ENCODE peak calls at places on chromosomes 5 and 9, in ten cellular contexts. K is gastrocnemius medialis, F is stomach, O is dorsolateral prefrontal cortex, U is uterus, M is lung, N is esophagus squamous epithelium, D is H1, W is astrocyte, Z is tibial nerve. L is an unnamed sample.

GRCh38 chr9:69773258-69773657 is 13.4 kb upstream of the PTAR1 start:
- DNase-seq in K (no peak), F (no peak), O (no peak), U (no peak), M (no peak), N (no peak), D (no peak), W (no peak), Z (no peak), L (no peak)

GRCh38 chr9:85420750-85421149 is 321.0 kb downstream of the AGTPBP1 start:
- DNase-seq in K (no peak), F (no peak), O (no peak), U (no peak), M (no peak), N (no peak), D (no peak), W (peak), Z (no peak), L (peak)

GRCh38 chr9:127778280-127779135 is at the start of gene SH2D3C:
- DNase-seq in K (no peak), F (no peak), O (no peak), U (no peak), M (no peak), N (no peak), D (no peak), W (no peak), Z (no peak), L (no peak)

GRCh38 chr9:130483281-130483949 is 38.7 kb downstream of the ASS1 start:
- DNase-seq in K (no peak), F (no peak), O (no peak), U (no peak), M (no peak), N (no peak), D (no peak), W (no peak), Z (no peak), L (no peak)

GRCh38 chr9:83965350-83966208 is 14.4 kb downstream of the HNRNPK start:
- DNase-seq in K (no peak), F (no peak), O (no peak), U (no peak), M (no peak), N (no peak), D (no peak), W (no peak), Z (no peak), L (no peak)

GRCh38 chr5:69007726-69008368 is 86.0 kb upstream of the SLC30A5 start:
- DNase-seq in K (peak), F (peak), O (peak), U (peak), M (peak), N (no peak), D (peak), W (peak), Z (peak), L (peak)

GRCh38 chr9:70411930-70412677 is 2.4 kb downstream of the KLF9 start:
- DNase-seq in K (peak), F (peak), O (peak), U (peak), M (peak), N (peak), D (peak), W (peak), Z (peak), L (peak)

GRCh38 chr9:135130266-135130976 is 43.0 kb downstream of the OLFM1 start:
- DNase-seq in K (no peak), F (peak), O (no peak), U (peak), M (no peak), N (no peak), D (no peak), W (no peak), Z (peak), L (no peak)

GRCh38 chr5:130282044-130282443 is 377.8 kb downstream of the CHSY3 start:
- DNase-seq in K (no peak), F (no peak), O (no peak), U (no peak), M (no peak), N (no peak), D (no peak), W (peak), Z (no peak), L (no peak)

GRCh38 chr5:67400752-67401151 is 204.2 kb upstream of the CD180 start:
- DNase-seq in K (no peak), F (no peak), O (no peak), U (no peak), M (no peak), N (no peak), D (no peak), W (no peak), Z (no peak), L (no peak)

GRCh38 chr5:25006734-25007133 is 362.0 kb upstream of the CDH10 start:
- DNase-seq in K (no peak), F (no peak), O (no peak), U (no peak), M (no peak), N (no peak), D (no peak), W (peak), Z (no peak), L (peak)

GRCh38 chr5:127492854-127493738 is 24.3 kb upstream of the PRRC1 start:
- DNase-seq in K (no peak), F (no peak), O (no peak), U (no peak), M (no peak), N (no peak), D (no peak), W (peak), Z (no peak), L (peak)

GRCh38 chr5:73820321-73820720 is 194.3 kb downstream of the ARHGEF28 start:
- DNase-seq in K (no peak), F (no peak), O (no peak), U (no peak), M (no peak), N (no peak), D (no peak), W (no peak), Z (no peak), L (no peak)

GRCh38 chr5:3350781-3351180 is 244.9 kb upstream of the IRX1 start:
- DNase-seq in K (no peak), F (peak), O (no peak), U (no peak), M (no peak), N (no peak), D (no peak), W (no peak), Z (no peak), L (no peak)

GRCh38 chr5:80864706-80865435 is 95.3 kb upstream of the RASGRF2 start:
- DNase-seq in K (no peak), F (no peak), O (no peak), U (no peak), M (no peak), N (no peak), D (no peak), W (no peak), Z (no peak), L (no peak)

GRCh38 chr9:6910032-6910431 is 152.3 kb downstream of the KDM4C start:
- DNase-seq in K (no peak), F (no peak), O (no peak), U (no peak), M (no peak), N (no peak), D (no peak), W (no peak), Z (no peak), L (no peak)

GRCh38 chr5:99169309-99169708 is 240.5 kb upstream of the CHD1 start:
- DNase-seq in K (no peak), F (no peak), O (no peak), U (no peak), M (no peak), N (no peak), D (no peak), W (peak), Z (no peak), L (peak)

GRCh38 chr5:110371011-110371724 is 355.3 kb downstream of the TMEM232 start:
- DNase-seq in K (no peak), F (no peak), O (no peak), U (no peak), M (no peak), N (no peak), D (no peak), W (no peak), Z (no peak), L (no peak)

GRCh38 chr5:11494340-11494739 is 409.9 kb downstream of the CTNND2 start:
- DNase-seq in K (no peak), F (no peak), O (no peak), U (no peak), M (no peak), N (no peak), D (no peak), W (no peak), Z (no peak), L (no peak)
- TF ChIP-seq CTCF in K (no peak), F (no peak), O (peak), U (no peak), M (no peak), N (no peak), D (no peak), W (peak), Z (peak), L (peak)

GRCh38 chr9:92294297-92294676 is 790 bp upstream of the IARS1 start:
- DNase-seq in K (no peak), F (no peak), O (no peak), U (no peak), M (no peak), N (no peak), D (no peak), W (no peak), Z (no peak), L (peak)
- H3K27ac ChIP-seq in K (peak), F (peak), O (peak), U (peak), M (peak), N (peak), D (no peak), W (peak), Z (no peak), L (peak)

GRCh38 chr9:107155244-107155817 is 127.7 kb upstream of the RAD23B start:
- DNase-seq in K (no peak), F (no peak), O (no peak), U (no peak), M (no peak), N (no peak), D (peak), W (no peak), Z (no peak), L (no peak)
- TF ChIP-seq CTCF in K (no peak), F (no peak), O (no peak), U (no peak), M (no peak), N (no peak), D (no peak), W (no peak), Z (no peak), L (peak)

GRCh38 chr9:115923903-115924668 is 229.5 kb upstream of the PAPPA start:
- DNase-seq in K (no peak), F (no peak), O (no peak), U (no peak), M (no peak), N (no peak), D (no peak), W (peak), Z (no peak), L (peak)
- H3K27ac ChIP-seq in K (no peak), F (no peak), O (no peak), U (no peak), M (no peak), N (no peak), D (no peak), W (no peak), Z (no peak), L (peak)

GRCh38 chr5:180209137-180209581 is at the start of gene RASGEF1C:
- DNase-seq in K (no peak), F (peak), O (peak), U (no peak), M (peak), N (no peak), D (peak), W (peak), Z (no peak), L (peak)
- TF ChIP-seq CTCF in K (peak), F (no peak), O (peak), U (peak), M (peak), N (no peak), D (no peak), W (no peak), Z (peak), L (peak)